ENCODE peak calls at places on chromosomes 11 and 22, in four cellular contexts. J is GM12878, N is SK-N-SH, H is IMR-90. Q is an unnamed sample.

GRCh38 chr22:23192133-23192532 is 11.8 kb downstream of the BCR start:
- DNase-seq in N (no peak), H (no peak), J (no peak), Q (no peak)

GRCh38 chr22:44399906-44400762 is 87.4 kb upstream of the SHISAL1 start:
- DNase-seq in N (peak; percentile 9), H (no peak), J (no peak), Q (no peak)

GRCh38 chr11:108568183-108568858 is 25.2 kb downstream of the EXPH5 start:
- DNase-seq in N (no peak), H (no peak), J (no peak), Q (peak; percentile 7)

GRCh38 chr11:12599408-12600143 is 74.6 kb upstream of the TEAD1 start:
- DNase-seq in J (peak; percentile 2), H (no peak), N (no peak), Q (peak; percentile 62)

GRCh38 chr11:65571940-65572339 is 398 bp upstream of the FAM89B start:
- DNase-seq in N (no peak), H (peak; percentile 44), J (no peak), Q (no peak)

GRCh38 chr11:61035086-61035835 is 63.8 kb downstream of the CD6 start:
- DNase-seq in J (no peak), N (no peak), H (no peak), Q (no peak)

GRCh38 chr22:27952091-27952490 is 33.0 kb upstream of the PITPNB start:
- DNase-seq in J (no peak), N (no peak), H (peak; percentile 81), Q (no peak)

GRCh38 chr22:23675502-23676415 is 15.1 kb upstream of the RGL4 start:
- DNase-seq in J (no peak), N (no peak), H (no peak), Q (no peak)

GRCh38 chr11:44136176-44136945 is 40.9 kb downstream of the EXT2 start:
- DNase-seq in J (no peak), N (no peak), H (no peak), Q (no peak)

GRCh38 chr11:93623179-93623578 is 38.3 kb upstream of the CEP295 start:
- DNase-seq in N (no peak), J (peak; percentile 26), H (no peak), Q (no peak)

GRCh38 chr11:82906236-82906635 is 4.7 kb downstream of the DDIAS start:
- DNase-seq in H (peak; percentile 43), J (no peak), N (no peak), Q (no peak)

GRCh38 chr11:35166369-35167360 is 27.7 kb downstream of the CD44 start:
- DNase-seq in J (no peak), H (peak; percentile 93), N (no peak), Q (no peak)

GRCh38 chr11:12007230-12007593 is 1.2 kb downstream of the DKK3 start:
- DNase-seq in N (no peak), H (no peak), J (no peak), Q (no peak)

GRCh38 chr11:19419813-19420212 is 179.1 kb upstream of the E2F8 start:
- DNase-seq in J (no peak), H (peak; percentile 83), N (no peak), Q (no peak)

GRCh38 chr22:48396785-48397530 is 1430.7 kb downstream of the BRD1 start:
- DNase-seq in H (no peak), J (no peak), N (no peak), Q (no peak)

GRCh38 chr11:128299132-128299726 is 288.1 kb downstream of the ETS1 start:
- DNase-seq in N (no peak), H (peak; percentile 80), J (peak; percentile 76), Q (no peak)

GRCh38 chr11:113644605-113645004 is 61.5 kb downstream of the TMPRSS5 start:
- DNase-seq in J (no peak), H (no peak), N (peak; percentile 67), Q (no peak)

GRCh38 chr11:20053572-20053971 is 106.7 kb downstream of the DBX1 start:
- DNase-seq in J (no peak), N (no peak), H (no peak), Q (no peak)

GRCh38 chr22:41929158-41929896 is 2.7 kb upstream of the TNFRSF13C start:
- DNase-seq in N (no peak), H (no peak), J (no peak), Q (no peak)

GRCh38 chr11:75797116-75797515 is 17.9 kb upstream of the UVRAG start:
- DNase-seq in N (no peak), H (no peak), J (no peak), Q (no peak)

GRCh38 chr22:46067159-46068111 is 82.9 kb upstream of the PPARA start:
- DNase-seq in H (no peak), J (no peak), N (no peak), Q (no peak)

GRCh38 chr11:73625690-73626318 is 20.6 kb upstream of the PLEKHB1 start:
- DNase-seq in J (peak; percentile 23), H (peak; percentile 59), N (peak; percentile 81), Q (peak; percentile 82)

GRCh38 chr22:17980638-17981051 is 43.7 kb downstream of the MICAL3 start:
- DNase-seq in N (peak; percentile 63), H (peak; percentile 48), J (no peak), Q (peak; percentile 92)

GRCh38 chr22:44382461-44383038 is 69.8 kb upstream of the SHISAL1 start:
- DNase-seq in H (no peak), N (no peak), J (no peak), Q (no peak)

GRCh38 chr11:12179019-12179418 is 68.6 kb downstream of the MICAL2 start:
- DNase-seq in J (no peak), H (no peak), N (no peak), Q (no peak)

GRCh38 chr22:29157759-29158535 is 47.7 kb upstream of the EMID1 start:
- DNase-seq in J (no peak), N (no peak), H (no peak), Q (peak; percentile 22)

GRCh38 chr11:76658231-76658630 is 12.3 kb downstream of the LRRC32 start:
- DNase-seq in J (no peak), N (no peak), H (no peak), Q (no peak)

GRCh38 chr11:70473873-70474690 is 75.8 kb downstream of the CTTN start:
- DNase-seq in J (no peak), N (no peak), H (no peak), Q (no peak)

GRCh38 chr11:84855846-84856245 is 771.3 kb downstream of the DLG2 start:
- DNase-seq in J (no peak), H (peak; percentile 47), N (no peak), Q (no peak)

GRCh38 chr11:116821050-116821918 is 1.8 kb downstream of the APOA4 start:
- DNase-seq in J (no peak), N (no peak), H (no peak), Q (no peak)

GRCh38 chr11:120239713-120240640 is at the start of gene POU2F3:
- DNase-seq in J (no peak), N (peak; percentile 70), H (no peak), Q (peak; percentile 62)

GRCh38 chr11:64306876-64307622 is 1.7 kb downstream of the ESRRA start:
- DNase-seq in H (no peak), N (no peak), J (no peak), Q (peak; percentile 50)

GRCh38 chr11:70456921-70457532 is 58.7 kb downstream of the CTTN start:
- DNase-seq in N (no peak), J (no peak), H (peak; percentile 31), Q (peak; percentile 57)

GRCh38 chr11:36258730-36259360 is 30.4 kb downstream of the COMMD9 start:
- DNase-seq in J (no peak), H (peak; percentile 77), N (peak; percentile 66), Q (peak; percentile 64)
- TF ChIP-seq RCOR1 in J (no peak), H (no peak), N (no peak), Q (no peak)

GRCh38 chr22:37082251-37082650 is 27.3 kb downstream of the TMPRSS6 start:
- DNase-seq in J (no peak), N (no peak), H (peak; percentile 7), Q (no peak)

GRCh38 chr22:37079668-37080171 is 28.2 kb downstream of the KCTD17 start:
- DNase-seq in N (no peak), J (no peak), H (peak; percentile 76), Q (peak; percentile 26)

GRCh38 chr22:37079158-37079557 is 27.6 kb downstream of the KCTD17 start:
- DNase-seq in H (no peak), J (no peak), N (no peak), Q (no peak)

GRCh38 chr22:37080838-37081237 is 28.7 kb downstream of the TMPRSS6 start:
- DNase-seq in N (no peak), J (no peak), H (no peak), Q (no peak)

GRCh38 chr22:37080438-37080837 is 28.9 kb downstream of the KCTD17 start:
- DNase-seq in N (no peak), H (no peak), J (no peak), Q (no peak)
- TF ChIP-seq RCOR1 in N (no peak), H (no peak), J (no peak), Q (no peak)

GRCh38 chr11:125001849-125002248 is 47.8 kb downstream of the CCDC15 start:
- DNase-seq in J (no peak), N (no peak), H (no peak), Q (no peak)
- TF ChIP-seq RCOR1 in J (no peak), N (no peak), H (no peak), Q (no peak)

DNA sequence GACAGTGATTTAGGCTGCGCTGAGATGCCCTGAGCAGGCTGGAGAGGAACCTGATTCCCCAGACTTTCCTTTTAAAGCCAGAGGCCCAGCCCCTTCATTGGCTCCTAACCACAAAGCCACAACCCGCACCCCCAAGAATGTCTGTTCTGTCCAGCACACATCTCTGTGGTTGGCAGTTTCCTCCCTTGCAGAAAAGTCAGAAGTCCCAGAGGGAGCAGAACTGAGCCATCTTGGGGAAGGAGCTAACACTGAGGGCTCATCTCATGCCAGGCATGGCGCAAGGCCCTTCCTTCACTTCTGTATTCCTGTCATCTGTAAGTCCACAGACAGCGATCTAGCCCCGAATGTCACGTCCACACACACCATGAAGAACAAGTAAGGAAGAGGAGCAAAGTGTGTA is 97.1 kb upstream of the SYT13 start:
- DNase-seq in H (no peak), N (no peak), J (no peak), Q (no peak)
- TF ChIP-seq RCOR1 in H (no peak), N (no peak), J (no peak), Q (no peak)